ENCODE peak calls at places on chromosomes 13 and 19, in seven cellular contexts. O is head of caudate nucleus; C is skeletal muscle cell; Y is iris pigment epithelial cell; U is NCI-H82; G is stimulated activated CD4-positive, alpha-beta T cell treated with anti-CD3 and anti-CD28 coated beads, Interleukin-1b, Interleukin-23, amount 100 ng/mL, for 24 hours; N is OCI-LY7. P is an unnamed sample.

GRCh38 chr19:51433092-51433491 is 15.7 kb upstream of the SIGLEC10 start:
- DNase-seq in U (no peak), C (no peak), O (no peak), N (no peak), G (no peak), Y (no peak), P (no peak)

GRCh38 chr13:75610466-75610865 is 25.7 kb upstream of the LMO7 start:
- DNase-seq in N (no peak), O (no peak), C (no peak), G (no peak), Y (no peak), U (no peak), P (no peak)

GRCh38 chr19:50187937-50188336 is 15.5 kb upstream of the MYH14 start:
- DNase-seq in U (no peak), C (no peak), G (no peak), N (no peak), O (no peak), Y (no peak), P (no peak)

GRCh38 chr13:98496239-98496668 is 80.7 kb downstream of the STK24 start:
- DNase-seq in O (no peak), N (no peak), C (no peak), U (no peak), Y (no peak), G (no peak), P (no peak)

GRCh38 chr13:30002577-30002976 is 152.2 kb upstream of the UBL3 start:
- DNase-seq in G (no peak), C (peak), N (no peak), U (no peak), Y (peak), O (no peak), P (no peak)

GRCh38 chr13:110907951-110908898 is 6.6 kb downstream of the ANKRD10 start:
- DNase-seq in N (no peak), G (no peak), O (no peak), Y (peak), U (no peak), C (no peak), P (peak)

GRCh38 chr13:97359181-97360057 is 74.5 kb upstream of the RAP2A start:
- DNase-seq in N (peak), O (no peak), Y (peak), G (no peak), U (peak), C (peak), P (peak)

GRCh38 chr19:10852098-10852800 is 4.0 kb downstream of the C19orf38 start:
- DNase-seq in N (no peak), Y (peak), C (no peak), U (no peak), G (no peak), O (no peak), P (no peak)

GRCh38 chr19:10603084-10603872 is 16.2 kb upstream of the AP1M2 start:
- DNase-seq in U (no peak), O (no peak), C (no peak), Y (no peak), N (peak), G (no peak), P (no peak)

GRCh38 chr19:43751466-43752220 is 3.1 kb downstream of the SMG9 start:
- DNase-seq in U (no peak), G (no peak), O (no peak), N (no peak), Y (peak), C (no peak), P (no peak)

GRCh38 chr19:1163283-1163933 is 10.7 kb downstream of the SBNO2 start:
- DNase-seq in N (no peak), G (no peak), C (no peak), Y (no peak), U (no peak), O (no peak), P (no peak)

GRCh38 chr19:41407271-41407670 is 9.7 kb downstream of the BCKDHA start:
- DNase-seq in G (no peak), Y (peak), O (no peak), N (no peak), U (no peak), C (no peak), P (no peak)

P was measured in NCI-H2107.